ENCODE peak calls at places on chromosomes 4 and X, in seven cellular contexts. One of them, this sample, is unnamed.

GRCh38 chrX:46758163-46758955 is 559 bp downstream of the SLC9A7 start:
- DNase-seq in RWPE1: no peak
- DNase-seq in CD8-positive, alpha-beta T cell: peak
- DNase-seq in bronchial epithelial cell: no peak
- DNase-seq in Calu3: peak
- DNase-seq in PC-3: peak
- DNase-seq in cardiac muscle cell: peak
- DNase-seq in this sample: no peak

GRCh38 chr4:37138019-37138653 is 106.4 kb upstream of the NWD2 start:
- DNase-seq in Calu3: no peak
- DNase-seq in bronchial epithelial cell: no peak
- DNase-seq in CD8-positive, alpha-beta T cell: no peak
- DNase-seq in cardiac muscle cell: no peak
- DNase-seq in RWPE1: no peak
- DNase-seq in PC-3: no peak
- DNase-seq in this sample: no peak

GRCh38 chr4:26235500-26235899 is 85.3 kb upstream of the RBPJ start:
- DNase-seq in CD8-positive, alpha-beta T cell: no peak
- DNase-seq in cardiac muscle cell: no peak
- DNase-seq in RWPE1: peak
- DNase-seq in bronchial epithelial cell: peak
- DNase-seq in Calu3: no peak
- DNase-seq in PC-3: peak
- DNase-seq in this sample: no peak

GRCh38 chrX:31213941-31214340 is 142.1 kb upstream of the FTHL17 start:
- DNase-seq in cardiac muscle cell: peak
- DNase-seq in Calu3: peak
- DNase-seq in bronchial epithelial cell: peak
- DNase-seq in PC-3: peak
- DNase-seq in CD8-positive, alpha-beta T cell: no peak
- DNase-seq in RWPE1: peak
- DNase-seq in this sample: peak

GRCh38 chr4:24842356-24842755 is 47.0 kb downstream of the SOD3 start:
- DNase-seq in bronchial epithelial cell: no peak
- DNase-seq in cardiac muscle cell: no peak
- DNase-seq in Calu3: no peak
- DNase-seq in PC-3: no peak
- DNase-seq in RWPE1: no peak
- DNase-seq in CD8-positive, alpha-beta T cell: no peak
- DNase-seq in this sample: no peak

GRCh38 chr4:99828477-99828876 is 11.8 kb downstream of the DAPP1 start:
- DNase-seq in RWPE1: no peak
- DNase-seq in Calu3: no peak
- DNase-seq in cardiac muscle cell: no peak
- DNase-seq in PC-3: peak
- DNase-seq in CD8-positive, alpha-beta T cell: no peak
- DNase-seq in bronchial epithelial cell: peak
- DNase-seq in this sample: no peak

GRCh38 chr4:13919021-13919441 is 291.5 kb upstream of the BOD1L1 start:
- DNase-seq in Calu3: no peak
- DNase-seq in PC-3: no peak
- DNase-seq in RWPE1: no peak
- DNase-seq in bronchial epithelial cell: no peak
- DNase-seq in cardiac muscle cell: no peak
- DNase-seq in CD8-positive, alpha-beta T cell: no peak
- DNase-seq in this sample: no peak

GRCh38 chrX:54358424-54359211 is 772 bp upstream of the WNK3 start:
- DNase-seq in PC-3: no peak
- DNase-seq in bronchial epithelial cell: peak
- DNase-seq in RWPE1: peak
- DNase-seq in Calu3: no peak
- DNase-seq in cardiac muscle cell: peak
- DNase-seq in CD8-positive, alpha-beta T cell: peak
- DNase-seq in this sample: no peak

GRCh38 chr4:106287353-106287969 is 28.5 kb downstream of the TBCK start:
- DNase-seq in Calu3: peak
- DNase-seq in RWPE1: peak
- DNase-seq in cardiac muscle cell: no peak
- DNase-seq in PC-3: peak
- DNase-seq in bronchial epithelial cell: peak
- DNase-seq in CD8-positive, alpha-beta T cell: no peak
- DNase-seq in this sample: peak

GRCh38 chr4:143405197-143405730 is 68.6 kb downstream of the GAB1 start:
- DNase-seq in CD8-positive, alpha-beta T cell: no peak
- DNase-seq in PC-3: no peak
- DNase-seq in cardiac muscle cell: no peak
- DNase-seq in Calu3: no peak
- DNase-seq in RWPE1: no peak
- DNase-seq in bronchial epithelial cell: no peak
- DNase-seq in this sample: no peak

GRCh38 chr4:25951390-25951952 is 37.5 kb downstream of the SMIM20 start:
- DNase-seq in Calu3: no peak
- DNase-seq in CD8-positive, alpha-beta T cell: no peak
- DNase-seq in RWPE1: no peak
- DNase-seq in bronchial epithelial cell: no peak
- DNase-seq in cardiac muscle cell: no peak
- DNase-seq in PC-3: no peak
- DNase-seq in this sample: no peak

GRCh38 chrX:80808854-80809493 is 703 bp downstream of the BRWD3 start:
- DNase-seq in RWPE1: peak
- DNase-seq in cardiac muscle cell: peak
- DNase-seq in Calu3: peak
- DNase-seq in CD8-positive, alpha-beta T cell: peak
- DNase-seq in bronchial epithelial cell: peak
- DNase-seq in PC-3: peak
- DNase-seq in this sample: peak

GRCh38 chr4:80540785-80541469 is 205.4 kb downstream of the CFAP299 start:
- DNase-seq in CD8-positive, alpha-beta T cell: no peak
- DNase-seq in RWPE1: no peak
- DNase-seq in Calu3: no peak
- DNase-seq in bronchial epithelial cell: no peak
- DNase-seq in PC-3: no peak
- DNase-seq in cardiac muscle cell: no peak
- DNase-seq in this sample: no peak

GRCh38 chr4:1989533-1990347 is 19.0 kb downstream of the NELFA start:
- DNase-seq in CD8-positive, alpha-beta T cell: no peak
- DNase-seq in cardiac muscle cell: no peak
- DNase-seq in PC-3: no peak
- DNase-seq in bronchial epithelial cell: no peak
- DNase-seq in RWPE1: no peak
- DNase-seq in Calu3: no peak
- DNase-seq in this sample: no peak

GRCh38 chr4:107036602-107037151 is 564 bp upstream of the DKK2 start:
- DNase-seq in Calu3: no peak
- DNase-seq in PC-3: no peak
- DNase-seq in bronchial epithelial cell: no peak
- DNase-seq in RWPE1: no peak
- DNase-seq in CD8-positive, alpha-beta T cell: no peak
- DNase-seq in cardiac muscle cell: no peak
- DNase-seq in this sample: no peak

GRCh38 chr4:107640157-107640556 is 79.9 kb downstream of the PAPSS1 start:
- DNase-seq in CD8-positive, alpha-beta T cell: no peak
- DNase-seq in bronchial epithelial cell: no peak
- DNase-seq in PC-3: peak
- DNase-seq in Calu3: no peak
- DNase-seq in cardiac muscle cell: no peak
- DNase-seq in RWPE1: no peak
- DNase-seq in this sample: no peak

GRCh38 chrX:107753186-107753585 is 22.4 kb downstream of the TSC22D3 start:
- DNase-seq in PC-3: no peak
- DNase-seq in Calu3: no peak
- DNase-seq in bronchial epithelial cell: no peak
- DNase-seq in cardiac muscle cell: no peak
- DNase-seq in RWPE1: no peak
- DNase-seq in CD8-positive, alpha-beta T cell: no peak
- DNase-seq in this sample: no peak

GRCh38 chrX:11899091-11899490 is 141.1 kb downstream of the MSL3 start:
- DNase-seq in cardiac muscle cell: no peak
- DNase-seq in PC-3: peak
- DNase-seq in CD8-positive, alpha-beta T cell: no peak
- DNase-seq in RWPE1: peak
- DNase-seq in Calu3: peak
- DNase-seq in bronchial epithelial cell: peak
- DNase-seq in this sample: no peak

GRCh38 chr4:125316781-125317525 is 2.2 kb downstream of the FAT4 start:
- DNase-seq in RWPE1: no peak
- DNase-seq in CD8-positive, alpha-beta T cell: no peak
- DNase-seq in bronchial epithelial cell: peak
- DNase-seq in cardiac muscle cell: peak
- DNase-seq in Calu3: peak
- DNase-seq in PC-3: no peak
- DNase-seq in this sample: no peak

GRCh38 chr4:76535603-76536380 is 100.8 kb downstream of the SHROOM3 start:
- DNase-seq in PC-3: peak
- DNase-seq in CD8-positive, alpha-beta T cell: no peak
- DNase-seq in cardiac muscle cell: no peak
- DNase-seq in RWPE1: no peak
- DNase-seq in Calu3: no peak
- DNase-seq in bronchial epithelial cell: no peak
- DNase-seq in this sample: no peak

GRCh38 chrX:40945366-40945713 is 139.9 kb upstream of the USP9X start:
- DNase-seq in Calu3: peak
- DNase-seq in bronchial epithelial cell: peak
- DNase-seq in PC-3: peak
- DNase-seq in RWPE1: peak
- DNase-seq in cardiac muscle cell: no peak
- DNase-seq in CD8-positive, alpha-beta T cell: no peak
- DNase-seq in this sample: peak

GRCh38 chrX:33149580-33149979 is 61.8 kb downstream of the DMD start:
- DNase-seq in bronchial epithelial cell: no peak
- DNase-seq in RWPE1: no peak
- DNase-seq in Calu3: no peak
- DNase-seq in cardiac muscle cell: no peak
- DNase-seq in CD8-positive, alpha-beta T cell: no peak
- DNase-seq in PC-3: no peak
- DNase-seq in this sample: no peak

GRCh38 chr4:180909279-180909678 is 1333.9 kb upstream of the TENM3 start:
- DNase-seq in CD8-positive, alpha-beta T cell: no peak
- DNase-seq in cardiac muscle cell: peak
- DNase-seq in Calu3: no peak
- DNase-seq in bronchial epithelial cell: no peak
- DNase-seq in PC-3: peak
- DNase-seq in RWPE1: no peak
- DNase-seq in this sample: no peak
- TF ChIP-seq CTCF in CD8-positive, alpha-beta T cell: no peak
- TF ChIP-seq CTCF in cardiac muscle cell: no peak
- TF ChIP-seq CTCF in Calu3: no peak
- TF ChIP-seq CTCF in bronchial epithelial cell: peak
- TF ChIP-seq CTCF in PC-3: peak
- TF ChIP-seq CTCF in RWPE1: no peak
- TF ChIP-seq CTCF in this sample: no peak

DNA sequence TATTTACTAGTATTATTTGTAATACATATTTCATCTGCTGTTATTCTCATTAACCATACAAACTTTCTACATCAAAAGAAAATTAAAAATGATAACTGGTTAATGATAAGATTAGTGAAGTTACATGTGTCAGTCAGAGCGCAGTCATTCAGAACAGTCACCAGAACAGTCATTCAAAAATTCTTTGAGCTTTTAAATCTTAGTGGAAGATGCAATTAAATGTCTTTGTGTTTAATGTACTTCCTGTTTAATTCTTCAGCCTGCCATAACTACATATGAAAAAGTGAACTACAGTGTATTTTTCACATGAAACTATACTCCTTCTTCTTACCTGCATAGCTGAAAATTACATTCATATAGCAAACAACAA is 179.7 kb upstream of the NDST4 start:
- DNase-seq in Calu3: no peak
- DNase-seq in PC-3: no peak
- DNase-seq in bronchial epithelial cell: peak
- DNase-seq in CD8-positive, alpha-beta T cell: no peak
- DNase-seq in cardiac muscle cell: no peak
- DNase-seq in RWPE1: no peak
- DNase-seq in this sample: no peak
- TF ChIP-seq CTCF in Calu3: no peak
- TF ChIP-seq CTCF in PC-3: no peak
- TF ChIP-seq CTCF in bronchial epithelial cell: no peak
- TF ChIP-seq CTCF in CD8-positive, alpha-beta T cell: no peak
- TF ChIP-seq CTCF in cardiac muscle cell: no peak
- TF ChIP-seq CTCF in RWPE1: no peak
- TF ChIP-seq CTCF in this sample: no peak

GRCh38 chr4:102392033-102392744 is 46.9 kb upstream of the SLC39A8 start:
- DNase-seq in cardiac muscle cell: no peak
- DNase-seq in CD8-positive, alpha-beta T cell: no peak
- DNase-seq in bronchial epithelial cell: no peak
- DNase-seq in RWPE1: no peak
- DNase-seq in PC-3: no peak
- DNase-seq in Calu3: no peak
- DNase-seq in this sample: no peak

GRCh38 chr4:102386966-102387365 is 41.7 kb upstream of the SLC39A8 start:
- DNase-seq in PC-3: no peak
- DNase-seq in RWPE1: no peak
- DNase-seq in bronchial epithelial cell: no peak
- DNase-seq in cardiac muscle cell: no peak
- DNase-seq in Calu3: no peak
- DNase-seq in CD8-positive, alpha-beta T cell: no peak
- DNase-seq in this sample: no peak

GRCh38 chr4:102390438-102390837 is 45.2 kb upstream of the SLC39A8 start:
- DNase-seq in cardiac muscle cell: no peak
- DNase-seq in RWPE1: peak
- DNase-seq in CD8-positive, alpha-beta T cell: no peak
- DNase-seq in bronchial epithelial cell: peak
- DNase-seq in Calu3: no peak
- DNase-seq in PC-3: peak
- DNase-seq in this sample: no peak

GRCh38 chr4:102388636-102389035 is 43.4 kb upstream of the SLC39A8 start:
- DNase-seq in PC-3: peak
- DNase-seq in RWPE1: no peak
- DNase-seq in bronchial epithelial cell: peak
- DNase-seq in cardiac muscle cell: no peak
- DNase-seq in CD8-positive, alpha-beta T cell: no peak
- DNase-seq in Calu3: no peak
- DNase-seq in this sample: no peak

DNA sequence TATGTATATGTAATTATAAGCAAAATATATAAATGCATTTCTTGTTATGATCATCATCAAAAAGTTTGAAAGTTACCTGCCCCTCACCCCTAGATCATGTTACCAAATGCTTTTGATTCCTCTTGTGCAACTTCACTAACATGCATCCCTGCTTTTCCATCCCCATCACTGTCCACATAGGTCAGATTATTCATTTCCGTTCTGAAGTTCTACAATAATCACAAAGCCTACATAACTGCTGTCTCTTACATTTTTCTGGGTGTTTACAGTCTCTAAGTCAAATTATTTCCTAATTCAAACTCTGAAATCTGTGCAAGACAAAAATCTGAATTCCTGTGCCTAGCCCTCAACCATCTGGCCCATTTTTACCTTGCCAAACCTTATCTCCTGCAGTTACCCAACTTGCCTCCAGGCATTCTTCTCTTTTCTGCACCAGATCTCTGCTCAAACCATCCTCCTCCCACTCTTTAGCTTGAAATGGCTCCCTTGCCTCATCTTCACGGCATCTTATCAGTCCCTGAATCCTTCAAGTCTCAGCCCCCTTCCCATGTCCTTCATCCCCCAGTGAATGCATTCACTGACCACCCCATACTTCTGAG is 42.4 kb upstream of the SLC39A8 start:
- DNase-seq in CD8-positive, alpha-beta T cell: no peak
- DNase-seq in bronchial epithelial cell: peak
- DNase-seq in cardiac muscle cell: no peak
- DNase-seq in PC-3: no peak
- DNase-seq in Calu3: no peak
- DNase-seq in RWPE1: no peak
- DNase-seq in this sample: no peak
- TF ChIP-seq CTCF in CD8-positive, alpha-beta T cell: no peak
- TF ChIP-seq CTCF in bronchial epithelial cell: no peak
- TF ChIP-seq CTCF in cardiac muscle cell: no peak
- TF ChIP-seq CTCF in PC-3: no peak
- TF ChIP-seq CTCF in Calu3: no peak
- TF ChIP-seq CTCF in RWPE1: no peak
- TF ChIP-seq CTCF in this sample: no peak

GRCh38 chrX:149487292-149487691 is 17.8 kb downstream of the IDS start:
- DNase-seq in cardiac muscle cell: no peak
- DNase-seq in bronchial epithelial cell: peak
- DNase-seq in CD8-positive, alpha-beta T cell: no peak
- DNase-seq in RWPE1: peak
- DNase-seq in PC-3: peak
- DNase-seq in Calu3: no peak
- DNase-seq in this sample: peak
- TF ChIP-seq CTCF in cardiac muscle cell: peak
- TF ChIP-seq CTCF in bronchial epithelial cell: peak
- TF ChIP-seq CTCF in CD8-positive, alpha-beta T cell: no peak
- TF ChIP-seq CTCF in RWPE1: no peak
- TF ChIP-seq CTCF in PC-3: peak
- TF ChIP-seq CTCF in Calu3: peak
- TF ChIP-seq CTCF in this sample: no peak

This sample was measured in Caco-2.